ENCODE peak calls at places on chromosome 13, in four cellular contexts. I, B, D and G are unnamed samples. For H3K4me1, the result is how much of the 10 kb centered on the place peaks cover.

GRCh38 chr13:85500716-85501256 is 298.4 kb downstream of the SLITRK6 start:
- DNase-seq in I (no peak), B (no peak), D (no peak), G (no peak)

GRCh38 chr13:76808927-76809326 is 77.3 kb downstream of the KCTD12 start:
- DNase-seq in I (no peak), B (no peak), D (no peak), G (no peak)

GRCh38 chr13:94329754-94330551 is 149.5 kb downstream of the DCT start:
- DNase-seq in I (peak), B (peak), D (peak), G (peak)

GRCh38 chr13:22964245-22964966 is 216.4 kb upstream of the SGCG start:
- DNase-seq in I (no peak), B (no peak), D (no peak), G (no peak)

GRCh38 chr13:77480071-77480470 is 55.4 kb upstream of the SCEL start:
- DNase-seq in I (no peak), B (no peak), D (peak), G (no peak)

GRCh38 chr13:70894258-70894657 is 786.0 kb upstream of the KLHL1 start:
- DNase-seq in I (no peak), B (no peak), D (no peak), G (no peak)

GRCh38 chr13:93559718-93560117 is 333.1 kb downstream of the GPC6 start:
- DNase-seq in I (no peak), B (peak), D (no peak), G (peak)

GRCh38 chr13:94640676-94641075 is 39.0 kb downstream of the GPR180 start:
- DNase-seq in I (no peak), B (peak), D (no peak), G (no peak)

GRCh38 chr13:19618925-19619324 is 14.5 kb upstream of the MPHOSPH8 start:
- DNase-seq in I (no peak), B (no peak), D (peak), G (no peak)

GRCh38 chr13:23744315-23744714 is 144.9 kb downstream of the MIPEP start:
- DNase-seq in I (no peak), B (no peak), D (no peak), G (no peak)

GRCh38 chr13:93765056-93765455 is 538.4 kb downstream of the GPC6 start:
- DNase-seq in I (no peak), B (peak), D (no peak), G (no peak)

GRCh38 chr13:66994498-66995365 is 235.4 kb downstream of the PCDH9 start:
- DNase-seq in I (no peak), B (no peak), D (no peak), G (no peak)

GRCh38 chr13:80011448-80012212 is 329.3 kb downstream of the SPRY2 start:
- DNase-seq in I (no peak), B (no peak), D (no peak), G (peak)

GRCh38 chr13:100648354-100648753 is 26.2 kb downstream of the TMTC4 start:
- DNase-seq in I (no peak), B (no peak), D (no peak), G (no peak)

GRCh38 chr13:80677227-80677626 is 336.3 kb upstream of the SPRY2 start:
- DNase-seq in I (no peak), B (no peak), D (no peak), G (no peak)

GRCh38 chr13:31629085-31629785 is 110.1 kb upstream of the RXFP2 start:
- DNase-seq in I (no peak), B (peak), D (no peak), G (no peak)

GRCh38 chr13:96100457-96101220 is 10.7 kb downstream of the HS6ST3 start:
- DNase-seq in I (no peak), B (no peak), D (no peak), G (peak)

GRCh38 chr13:103272770-103273169 is 206.6 kb upstream of the SLC10A2 start:
- DNase-seq in I (no peak), B (peak), D (no peak), G (no peak)

GRCh38 chr13:110183925-110184324 is 123.0 kb downstream of the COL4A1 start:
- DNase-seq in I (no peak), B (no peak), D (no peak), G (no peak)

GRCh38 chr13:35784286-35784951 is 307.9 kb upstream of the MAB21L1 start:
- DNase-seq in I (no peak), B (no peak), D (no peak), G (no peak)

GRCh38 chr13:20492641-20493040 is 33.0 kb downstream of the CRYL1 start:
- DNase-seq in I (no peak), B (peak), D (peak), G (peak)

GRCh38 chr13:43303040-43303729 is 279.8 kb downstream of the DNAJC15 start:
- DNase-seq in I (peak), B (peak), D (peak), G (peak)

GRCh38 chr13:29883941-29884518 is 33.6 kb upstream of the UBL3 start:
- DNase-seq in I (no peak), B (peak), D (no peak), G (no peak)

GRCh38 chr13:110592670-110593069 is 22.7 kb upstream of the NAXD start:
- DNase-seq in I (no peak), B (no peak), D (no peak), G (no peak)

GRCh38 chr13:101634142-101634541 is 181.7 kb downstream of the ITGBL1 start:
- DNase-seq in I (no peak), B (no peak), D (no peak), G (no peak)

GRCh38 chr13:24747248-24748151 is 16.5 kb upstream of the RNF17 start:
- DNase-seq in I (no peak), B (peak), D (peak), G (peak)

GRCh38 chr13:35727881-35728280 is 251.4 kb upstream of the MAB21L1 start:
- DNase-seq in I (no peak), B (no peak), D (no peak), G (no peak)

GRCh38 chr13:112744306-112745021 is 54.6 kb downstream of the ATP11A start:
- DNase-seq in I (no peak), B (peak), D (no peak), G (peak)

GRCh38 chr13:30892966-30893365 is 13.1 kb upstream of the MEDAG start:
- DNase-seq in I (peak), B (peak), D (peak), G (peak)

GRCh38 chr13:79810671-79811070 is 329.7 kb downstream of the NDFIP2 start:
- DNase-seq in I (no peak), B (peak), D (no peak), G (peak)

GRCh38 chr13:107111248-107111647 is 543.3 kb upstream of the ARGLU1 start:
- DNase-seq in I (no peak), B (no peak), D (no peak), G (no peak)

GRCh38 chr13:48801255-48801654 is 147.5 kb downstream of the CYSLTR2 start:
- DNase-seq in I (no peak), B (peak), D (no peak), G (no peak)

GRCh38 chr13:112176746-112177119 is 109.8 kb downstream of the SOX1 start:
- DNase-seq in I (no peak), B (no peak), D (no peak), G (no peak)

GRCh38 chr13:51605698-51606097 is 21.4 kb downstream of the WDFY2 start:
- DNase-seq in I (no peak), B (no peak), D (no peak), G (no peak)

GRCh38 chr13:51603716-51604115 is 19.5 kb downstream of the WDFY2 start:
- DNase-seq in I (no peak), B (no peak), D (no peak), G (no peak)

GRCh38 chr13:51600703-51601102 is 16.4 kb downstream of the WDFY2 start:
- DNase-seq in I (no peak), B (no peak), D (no peak), G (no peak)

GRCh38 chr13:51599444-51600176 is 15.3 kb downstream of the WDFY2 start:
- DNase-seq in I (no peak), B (no peak), D (no peak), G (no peak)

DNA sequence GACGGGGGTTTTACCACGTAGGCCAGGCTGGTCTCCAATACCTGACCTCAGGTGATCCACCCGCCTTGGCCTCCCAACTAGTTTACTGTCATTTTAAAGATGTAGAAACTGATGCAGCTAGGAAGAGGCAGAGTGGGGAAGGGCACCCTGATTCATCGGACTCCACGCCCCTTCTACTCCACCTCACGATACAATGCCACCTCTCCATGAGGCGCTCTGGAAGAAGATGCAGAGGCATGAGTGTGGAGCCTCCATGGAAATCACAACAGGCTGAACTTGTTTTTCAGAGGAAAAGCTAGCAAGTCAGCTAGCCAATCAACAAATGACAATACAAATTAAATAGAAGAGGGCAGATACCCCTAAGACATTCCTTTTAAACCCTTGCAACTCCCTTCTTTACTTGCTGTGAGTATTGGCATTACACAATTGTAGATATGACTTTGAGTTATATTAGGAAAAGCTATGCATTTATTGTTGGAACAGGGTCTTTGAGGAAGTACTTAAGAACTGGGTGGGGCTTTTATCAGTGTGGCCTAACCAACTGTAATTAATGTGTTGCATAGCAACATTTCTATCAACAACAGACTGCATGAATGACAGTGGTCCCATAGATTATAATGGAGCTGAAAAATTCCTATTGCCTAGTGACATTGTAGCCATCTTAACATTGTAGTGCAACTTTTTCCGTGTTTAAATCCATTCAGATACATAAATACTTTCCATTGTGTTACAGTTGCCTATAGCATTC is 17.5 kb downstream of the WDFY2 start:
- DNase-seq in I (no peak), B (no peak), D (no peak), G (no peak)
- H3K4me1 ChIP-seq in I (under half), B (under half), D (under half), G (under half)

GRCh38 chr13:114024603-114025431 is 50.9 kb upstream of the C13orf46 start:
- DNase-seq in I (no peak), B (no peak), D (no peak), G (no peak)
- H3K4me1 ChIP-seq in I (under half), B (under half), D (under half), G (under half)

DNA sequence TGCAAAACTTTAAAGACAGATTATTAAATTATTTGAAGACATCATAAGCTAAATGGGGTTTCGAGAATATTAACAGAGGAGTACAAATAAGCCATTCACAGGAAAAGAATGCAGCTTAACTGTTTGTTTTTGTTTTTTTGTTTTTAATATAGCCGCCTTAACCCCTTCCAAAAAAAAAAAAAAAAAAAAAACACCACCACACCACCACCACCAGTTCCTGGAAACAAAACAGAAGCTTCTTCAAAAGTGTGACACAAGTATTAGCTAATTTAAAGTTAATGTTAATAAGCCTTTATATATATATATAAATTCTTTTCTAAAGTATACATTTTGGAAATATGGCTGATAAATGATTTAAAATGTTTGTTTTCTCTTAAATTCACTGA is 1.3 kb downstream of the RAP2A start:
- DNase-seq in I (no peak), B (no peak), D (no peak), G (no peak)
- H3K4me1 ChIP-seq in I (under half), B (under half), D (under half), G (under half)

DNA sequence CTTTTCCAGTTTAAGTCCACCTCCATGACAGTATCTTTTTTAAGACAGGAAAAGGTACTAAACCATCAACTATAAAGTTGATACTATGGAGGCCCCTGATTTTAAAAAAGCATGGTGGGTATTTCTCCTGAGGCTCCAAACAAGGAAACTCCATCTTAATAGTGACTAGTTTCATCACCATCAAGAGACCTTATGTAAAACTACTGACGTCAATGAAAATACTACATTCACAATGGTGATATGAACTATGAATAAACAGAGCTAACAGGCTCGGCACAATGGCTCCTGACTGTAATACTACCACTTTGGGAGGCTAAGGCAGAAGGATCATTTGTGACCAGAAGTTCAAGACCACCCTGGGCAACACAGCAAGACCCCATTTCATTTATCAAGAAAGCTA is 162.7 kb downstream of the KLF12 start:
- DNase-seq in I (no peak), B (no peak), D (no peak), G (no peak)
- H3K4me1 ChIP-seq in I (under half), B (under half), D (under half), G (under half)